ENCODE peak calls at places on chromosomes 6 and 20, in five cellular contexts. D is CD8-positive, alpha-beta memory T cell; Z is T follicular helper cell; E is mucosa of gallbladder; O is HTR-8/SVneo. C is an unnamed sample.

GRCh38 chr6:100803264-100803663 is 77.9 kb downstream of the ASCC3 start:
- DNase-seq in O (no peak), E (no peak), D (no peak), Z (no peak), C (no peak)

GRCh38 chr20:44761423-44761822 is 15.8 kb downstream of the KCNK15 start:
- DNase-seq in Z (no peak), O (no peak), E (no peak), D (no peak), C (no peak)

GRCh38 chr6:139394027-139394649 is 19.7 kb upstream of the CITED2 start:
- DNase-seq in Z (no peak), D (no peak), E (no peak), O (no peak), C (no peak)

GRCh38 chr20:49846206-49846807 is 33.7 kb downstream of the SLC9A8 start:
- DNase-seq in D (peak), O (peak), Z (peak), E (peak), C (no peak)

GRCh38 chr20:39446397-39446796 is 484.3 kb downstream of the DHX35 start:
- DNase-seq in E (no peak), Z (no peak), O (no peak), D (no peak), C (no peak)

GRCh38 chr20:2838170-2838797 is 2.2 kb downstream of the PCED1A start:
- DNase-seq in Z (no peak), O (no peak), E (no peak), D (no peak), C (no peak)

GRCh38 chr20:61875221-61875885 is 190.3 kb downstream of the TAF4 start:
- DNase-seq in O (peak), D (no peak), Z (no peak), E (no peak), C (no peak)

GRCh38 chr20:43658723-43659419 is 8.0 kb upstream of the MYBL2 start:
- DNase-seq in Z (no peak), D (no peak), O (no peak), E (no peak), C (no peak)

GRCh38 chr6:148878683-148879082 is 131.9 kb downstream of the UST start:
- DNase-seq in E (no peak), Z (no peak), D (no peak), O (no peak), C (no peak)

GRCh38 chr20:63204362-63204761 is 11.6 kb downstream of the YTHDF1 start:
- DNase-seq in E (no peak), O (no peak), Z (no peak), D (no peak), C (no peak)

GRCh38 chr6:37137201-37137880 is 32.6 kb upstream of the PIM1 start:
- DNase-seq in D (peak), E (peak), Z (no peak), O (peak), C (no peak)

GRCh38 chr6:137025786-137026730 is 18.7 kb downstream of the IL20RA start:
- DNase-seq in Z (no peak), O (no peak), D (no peak), E (no peak), C (no peak)

GRCh38 chr6:70889270-70889669 is 67.6 kb downstream of the B3GAT2 start:
- DNase-seq in D (no peak), E (no peak), Z (no peak), O (no peak), C (no peak)

GRCh38 chr6:51495806-51496380 is 591.5 kb downstream of the PKHD1 start:
- DNase-seq in Z (no peak), O (no peak), D (no peak), E (no peak), C (no peak)

GRCh38 chr20:47445291-47445690 is 56.4 kb upstream of the NCOA3 start:
- DNase-seq in Z (no peak), E (no peak), D (no peak), O (no peak), C (no peak)

GRCh38 chr6:31528307-31528777 is 420 bp upstream of the MCCD1 start:
- DNase-seq in Z (no peak), D (no peak), E (no peak), O (no peak), C (no peak)

GRCh38 chr20:5935384-5935783 is 14.9 kb downstream of the TRMT6 start:
- DNase-seq in E (no peak), Z (no peak), O (no peak), D (no peak), C (no peak)

GRCh38 chr20:19786311-19786710 is 28.3 kb downstream of the RIN2 start:
- DNase-seq in D (no peak), O (no peak), Z (no peak), E (no peak), C (no peak)

GRCh38 chr20:25632940-25633790 is 9.4 kb upstream of the NANP start:
- DNase-seq in E (no peak), O (no peak), Z (no peak), D (no peak), C (no peak)

GRCh38 chr6:116561377-116562018 is 7.9 kb downstream of the CALHM4 start:
- DNase-seq in O (peak), E (peak), D (peak), Z (peak), C (peak)

GRCh38 chr6:29702519-29703103 is 20.6 kb upstream of the HLA-F start:
- DNase-seq in O (peak), E (no peak), D (no peak), Z (peak), C (no peak)

GRCh38 chr20:35226775-35227681 is 538 bp downstream of the MMP24 start:
- DNase-seq in D (peak), Z (peak), O (peak), E (peak), C (no peak)

GRCh38 chr6:100134703-100135102 is 140.7 kb upstream of the MCHR2 start:
- DNase-seq in E (no peak), Z (no peak), D (no peak), O (no peak), C (no peak)

GRCh38 chr20:12575352-12576095 is 433.2 kb upstream of the SPTLC3 start:
- DNase-seq in Z (no peak), O (no peak), E (peak), D (no peak), C (no peak)

GRCh38 chr6:54747955-54748354 is 98.6 kb upstream of the FAM83B start:
- DNase-seq in O (no peak), Z (no peak), D (no peak), E (no peak), C (no peak)

GRCh38 chr6:39049575-39050283 is 1.1 kb downstream of the GLP1R start:
- DNase-seq in Z (no peak), E (no peak), D (no peak), O (no peak), C (no peak)

GRCh38 chr6:26205625-26206574 is 118.7 kb downstream of the HFE start:
- DNase-seq in E (no peak), D (no peak), Z (no peak), O (no peak), C (no peak)

GRCh38 chr6:42118162-42119001 is 24.0 kb downstream of the C6orf132 start:
- DNase-seq in E (peak), D (no peak), Z (no peak), O (peak), C (no peak)

GRCh38 chr6:90233994-90234393 is 62.6 kb downstream of the BACH2 start:
- DNase-seq in O (no peak), E (no peak), D (peak), Z (peak), C (no peak)

GRCh38 chr6:128139519-128139918 is 238.7 kb upstream of the THEMIS start:
- DNase-seq in Z (no peak), D (no peak), E (peak), O (no peak), C (no peak)

C was measured in anterior cingulate cortex.